ENCODE peak calls at places on chromosomes 4 and X, in five cellular contexts. E, N, U, L and K are unnamed samples.

GRCh38 chr4:98501383-98501782 is 157.0 kb downstream of the TSPAN5 start:
- DNase-seq in E (no peak), N (no peak), L (no peak), U (no peak), K (no peak)

GRCh38 chr4:6461301-6462165 is 10.9 kb downstream of the PPP2R2C start:
- DNase-seq in E (no peak), U (no peak), N (peak; percentile 39), L (no peak), K (no peak)

GRCh38 chrX:45196701-45197100 is 4.0 kb downstream of the DIPK2B start:
- DNase-seq in N (no peak), E (no peak), U (no peak), L (no peak), K (no peak)

GRCh38 chr4:180827193-180827592 is 1416.0 kb upstream of the TENM3 start:
- DNase-seq in L (peak; percentile 5), N (no peak), E (no peak), U (no peak), K (no peak)

GRCh38 chrX:75337525-75337924 is 63.6 kb downstream of the UPRT start:
- DNase-seq in E (no peak), L (no peak), U (no peak), N (no peak), K (no peak)

GRCh38 chr4:4613126-4613465 is 71.2 kb upstream of the STX18 start:
- DNase-seq in E (no peak), N (no peak), U (no peak), L (no peak), K (no peak)

GRCh38 chr4:148540622-148541326 is 98.6 kb upstream of the NR3C2 start:
- DNase-seq in L (no peak), N (no peak), U (no peak), E (no peak), K (no peak)

GRCh38 chr4:38968668-38969067 is 63.5 kb downstream of the TMEM156 start:
- DNase-seq in N (no peak), E (no peak), L (no peak), U (no peak), K (no peak)

GRCh38 chr4:25913056-25913850 is 767 bp upstream of the SMIM20 start:
- DNase-seq in N (no peak), L (no peak), U (peak; percentile 15), E (no peak), K (no peak)

GRCh38 chr4:92265066-92265465 is 38.7 kb upstream of the GRID2 start:
- DNase-seq in E (no peak), U (no peak), L (no peak), N (no peak), K (no peak)

GRCh38 chr4:92265798-92266197 is 38.0 kb upstream of the GRID2 start:
- DNase-seq in E (no peak), L (no peak), N (no peak), U (no peak), K (no peak)

GRCh38 chr4:92268642-92269041 is 35.1 kb upstream of the GRID2 start:
- DNase-seq in L (no peak), N (no peak), U (no peak), E (no peak), K (no peak)

GRCh38 chr4:92264163-92264562 is 39.6 kb upstream of the GRID2 start:
- DNase-seq in L (no peak), E (no peak), U (no peak), N (no peak), K (no peak)

DNA sequence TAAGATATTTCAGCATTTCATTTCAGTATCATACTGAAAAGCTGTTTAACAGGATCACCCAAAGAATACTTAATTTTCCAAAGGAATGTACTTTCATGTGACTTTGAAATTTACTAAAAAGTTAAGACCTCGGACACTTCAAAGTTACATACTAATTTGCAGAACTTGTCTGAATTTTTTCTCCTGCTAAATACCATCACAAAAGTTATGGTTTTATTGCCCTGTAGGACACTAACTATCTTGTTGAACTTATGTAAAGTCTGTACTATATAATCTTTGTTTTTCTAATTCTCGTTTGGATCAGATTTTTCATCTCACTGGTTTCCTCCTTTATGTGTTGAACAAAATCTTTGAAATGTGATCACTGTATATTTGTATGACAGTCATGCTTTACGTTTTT is 37.2 kb upstream of the GRID2 start:
- DNase-seq in L (no peak), U (no peak), E (no peak), N (no peak), K (no peak)
- TF ChIP-seq ATF2 in L (no peak), U (no peak), E (no peak), N (no peak), K (no peak)

GRCh38 chr4:53364624-53365023 is 1.2 kb downstream of the SCFD2 start:
- DNase-seq in E (no peak), L (no peak), N (no peak), U (no peak), K (no peak)

GRCh38 chr4:53362093-53362492 is 3.8 kb downstream of the SCFD2 start:
- DNase-seq in L (no peak), E (no peak), U (no peak), N (no peak), K (no peak)

GRCh38 chr4:53365486-53366300 is at the start of gene SCFD2:
- DNase-seq in N (peak; percentile 97), L (peak; percentile 96), E (peak; percentile 91), U (peak; percentile 98), K (peak; percentile 97)

GRCh38 chr4:53366301-53366716 is 448 bp upstream of the SCFD2 start:
- DNase-seq in L (no peak), U (no peak), E (no peak), N (no peak), K (no peak)

GRCh38 chr4:53365121-53365485 is 758 bp downstream of the SCFD2 start:
- DNase-seq in E (no peak), U (peak; percentile 34), N (no peak), L (peak; percentile 11), K (no peak)
- TF ChIP-seq ATF2 in E (no peak), U (no peak), N (no peak), L (no peak), K (no peak)

DNA sequence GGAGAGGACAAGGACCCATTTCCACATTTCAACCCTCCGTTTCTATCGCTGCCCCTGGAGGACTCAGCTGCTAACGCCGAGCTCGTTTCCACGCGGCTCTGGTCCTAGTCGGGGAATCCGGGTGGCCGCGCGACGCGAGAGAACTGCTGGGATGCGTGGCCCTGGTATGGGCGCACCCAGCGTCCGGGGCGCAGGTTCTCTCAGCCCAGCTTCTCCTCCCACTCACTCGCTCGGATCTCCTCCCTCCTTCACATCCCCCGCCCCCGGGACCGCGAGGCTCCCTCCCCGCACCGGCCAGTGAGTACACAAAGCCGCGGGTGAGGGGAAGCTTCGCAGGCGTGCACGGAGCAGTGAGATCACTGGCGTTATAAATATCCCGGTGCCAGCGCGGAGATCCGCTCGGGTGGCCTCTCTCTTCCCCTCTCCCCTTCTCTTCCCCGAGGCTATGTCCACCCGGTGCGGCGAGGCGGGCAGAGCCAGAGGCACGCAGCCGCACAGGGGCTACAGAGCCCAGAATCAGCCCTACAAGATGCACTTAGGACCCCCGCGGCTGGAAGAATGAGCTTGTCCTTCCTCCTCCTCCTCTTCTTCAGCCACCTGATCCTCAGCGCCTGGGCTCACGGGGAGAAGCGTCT is at the start of gene FGF5:
- DNase-seq in L (no peak), E (no peak), N (peak; percentile 77), U (peak; percentile 88), K (peak; percentile 52)
- TF ChIP-seq ATF2 in L (no peak), E (no peak), N (no peak), U (no peak), K (no peak)

DNA sequence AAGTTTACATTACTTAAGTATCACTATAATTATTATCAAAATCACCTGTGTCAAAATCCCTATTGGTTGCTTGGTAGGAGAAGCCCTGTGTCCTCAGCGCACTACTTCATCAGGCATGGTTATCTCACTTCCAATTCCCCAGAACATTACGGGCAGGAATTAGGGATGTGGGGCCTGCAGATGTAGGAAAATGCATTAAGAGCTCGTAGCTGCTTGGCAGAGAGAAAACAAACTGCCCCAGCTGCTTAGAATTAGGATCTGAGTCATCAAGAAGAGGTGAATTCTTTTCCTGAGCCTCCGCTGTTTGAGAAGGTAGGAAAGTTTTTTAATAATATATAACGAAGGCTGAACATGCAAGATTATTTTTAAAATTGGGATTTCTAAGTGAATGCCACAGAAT is 31.1 kb upstream of the CLNK start:
- DNase-seq in U (no peak), E (no peak), L (no peak), N (no peak), K (no peak)
- TF ChIP-seq ATF2 in U (no peak), E (no peak), L (no peak), N (no peak), K (no peak)

GRCh38 chr4:10521386-10521785 is 64.2 kb upstream of the ZNF518B start:
- DNase-seq in N (no peak), E (no peak), U (no peak), L (no peak), K (no peak)
- TF ChIP-seq ATF2 in N (no peak), E (no peak), U (no peak), L (no peak), K (no peak)

GRCh38 chr4:123776267-123776666 is 379.7 kb downstream of the SPRY1 start:
- DNase-seq in N (no peak), E (peak; percentile 25), L (no peak), U (no peak), K (no peak)
- TF ChIP-seq ATF2 in N (no peak), E (peak; percentile 61), L (no peak), U (no peak), K (no peak)

DNA sequence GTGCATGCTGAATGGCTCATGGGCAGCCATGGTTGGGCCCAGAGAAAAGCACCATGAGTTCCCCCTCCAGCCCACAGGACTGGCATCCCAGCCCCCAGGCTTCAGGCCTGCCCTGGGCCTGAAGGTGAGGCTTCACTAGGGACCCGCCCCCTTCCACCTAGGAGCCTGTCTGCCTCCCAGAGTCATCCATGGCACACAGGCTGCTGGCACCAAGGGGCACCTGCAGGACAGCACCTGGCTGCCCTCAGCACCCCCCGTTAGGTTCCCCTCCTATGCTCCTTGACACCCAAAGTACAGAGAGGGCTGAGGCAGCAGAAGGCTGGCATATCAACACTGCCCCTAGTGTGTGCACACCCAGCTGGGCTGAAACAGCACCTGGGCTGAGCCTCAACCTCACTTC is 566.7 kb upstream of the PCDH7 start:
- DNase-seq in E (no peak), N (no peak), U (no peak), L (no peak), K (no peak)
- TF ChIP-seq ATF2 in E (no peak), N (no peak), U (no peak), L (no peak), K (no peak)

GRCh38 chr4:185312699-185313098 is 83.0 kb downstream of the LRP2BP start:
- DNase-seq in E (no peak), U (no peak), N (no peak), L (no peak), K (no peak)
- TF ChIP-seq ATF2 in E (no peak), U (no peak), N (no peak), L (no peak), K (no peak)

DNA sequence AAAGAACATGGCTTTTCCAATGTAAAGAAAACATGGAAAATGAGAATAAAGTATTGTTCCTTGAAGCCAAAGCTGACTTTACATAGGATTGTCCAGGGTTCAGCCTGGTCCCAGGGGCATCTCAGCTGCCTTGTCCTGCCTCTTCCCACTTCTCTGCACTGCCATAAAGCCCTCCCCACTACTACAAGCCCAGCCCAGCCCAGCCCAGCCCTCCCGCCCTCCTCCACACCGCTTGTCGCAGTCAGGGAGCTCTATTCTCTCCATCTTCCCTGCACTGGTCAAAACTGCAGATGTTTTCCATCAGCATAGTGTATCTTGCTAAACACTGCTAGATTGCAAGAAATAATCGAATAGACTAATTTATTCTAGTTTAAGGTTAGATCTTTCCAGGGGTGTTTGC is 100.2 kb downstream of the TENM3 start:
- DNase-seq in N (peak; percentile 41), L (no peak), U (no peak), E (no peak), K (no peak)
- TF ChIP-seq ATF2 in N (no peak), L (no peak), U (no peak), E (no peak), K (no peak)